ENCODE peak calls at places on chromosome 17, in four cellular contexts. O is stomach, K is thoracic aorta, Q is IMR-90. B is an unnamed sample. For H3K4me1, the result is how much of the 10 kb centered on the place peaks cover.

GRCh38 chr17:38415250-38416194 is 12.7 kb upstream of the ARHGAP23 start:
- DNase-seq in O (no peak), K (no peak), Q (peak), B (no peak)

GRCh38 chr17:71963341-71963740 is 157.5 kb upstream of the SOX9 start:
- DNase-seq in O (no peak), K (no peak), Q (no peak), B (no peak)

GRCh38 chr17:42441717-42442565 is 16.7 kb upstream of the ATP6V0A1 start:
- DNase-seq in O (no peak), K (no peak), Q (no peak), B (no peak)

GRCh38 chr17:13957636-13958035 is 111.7 kb upstream of the COX10 start:
- DNase-seq in O (no peak), K (no peak), Q (peak), B (no peak)

GRCh38 chr17:76000016-76000754 is 470 bp upstream of the CDK3 start:
- DNase-seq in O (peak), K (no peak), Q (peak), B (peak)

GRCh38 chr17:32636593-32637218 is 149.9 kb downstream of the CDK5R1 start:
- DNase-seq in O (no peak), K (no peak), Q (no peak), B (no peak)

GRCh38 chr17:6843241-6843890 is 11.8 kb upstream of the TEKT1 start:
- DNase-seq in O (no peak), K (no peak), Q (peak), B (no peak)

GRCh38 chr17:60508384-60508980 is 17.6 kb downstream of the APPBP2 start:
- DNase-seq in O (no peak), K (no peak), Q (no peak), B (no peak)

GRCh38 chr17:1562178-1562643 is 381 bp downstream of the PITPNA start:
- DNase-seq in O (peak), K (no peak), Q (no peak), B (peak)

GRCh38 chr17:19886116-19886515 is 18.4 kb upstream of the ULK2 start:
- DNase-seq in O (no peak), K (no peak), Q (no peak), B (no peak)

GRCh38 chr17:28180449-28180848 is 138.0 kb downstream of the NLK start:
- DNase-seq in O (no peak), K (no peak), Q (peak), B (no peak)

GRCh38 chr17:49820773-49821172 is 27.1 kb downstream of the TAC4 start:
- DNase-seq in O (no peak), K (no peak), Q (no peak), B (no peak)

GRCh38 chr17:79033741-79034501 is 10.0 kb downstream of the C1QTNF1 start:
- DNase-seq in O (peak), K (no peak), Q (no peak), B (peak)

GRCh38 chr17:45992904-45993303 is 6.1 kb upstream of the STH start:
- DNase-seq in O (no peak), K (no peak), Q (no peak), B (no peak)

GRCh38 chr17:66043419-66043818 is 148.5 kb downstream of the CEP112 start:
- DNase-seq in O (no peak), K (no peak), Q (no peak), B (no peak)

GRCh38 chr17:12107905-12108304 is 87.2 kb downstream of the MAP2K4 start:
- DNase-seq in O (no peak), K (no peak), Q (peak), B (no peak)

GRCh38 chr17:49576121-49576905 is 642 bp downstream of the NXPH3 start:
- DNase-seq in O (no peak), K (no peak), Q (peak), B (no peak)

GRCh38 chr17:37047631-37048104 is 98.9 kb downstream of the AATF start:
- DNase-seq in O (peak), K (peak), Q (peak), B (peak)

GRCh38 chr17:33500141-33500540 is 207.0 kb upstream of the ASIC2 start:
- DNase-seq in O (no peak), K (no peak), Q (no peak), B (no peak)

GRCh38 chr17:66855204-66855603 is 20.3 kb downstream of the CACNG5 start:
- DNase-seq in O (no peak), K (no peak), Q (no peak), B (no peak)

GRCh38 chr17:73340093-73340596 is 28.3 kb upstream of the CDC42EP4 start:
- DNase-seq in O (peak), K (no peak), Q (peak), B (no peak)

DNA sequence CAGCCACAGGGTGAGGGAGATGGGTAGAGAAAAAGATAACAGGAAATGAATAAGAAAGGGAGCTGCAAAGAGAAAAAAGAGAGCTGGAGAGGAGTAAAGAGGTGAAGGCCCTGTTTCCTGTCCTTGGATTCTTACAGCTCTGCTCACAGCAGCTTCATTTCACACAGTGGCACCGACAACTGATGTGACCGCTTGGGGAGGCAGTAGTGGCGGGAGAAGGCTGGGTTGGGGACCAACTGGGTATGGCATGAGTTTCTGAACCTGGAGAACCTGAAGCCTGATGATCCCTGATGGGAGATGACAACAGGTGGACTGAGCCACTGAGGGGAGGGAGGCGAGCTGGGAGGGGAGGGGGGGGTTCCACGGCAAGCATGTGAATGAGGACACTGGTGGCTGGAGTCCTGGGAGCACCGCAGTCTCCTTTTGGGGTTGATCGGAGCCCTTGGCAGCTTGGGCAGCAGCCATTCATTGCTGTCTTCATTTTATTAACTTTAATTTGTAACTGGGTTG is 34.3 kb upstream of the TOB1 start:
- DNase-seq in O (no peak), K (no peak), Q (no peak), B (no peak)
- TF ChIP-seq CTCF in O (no peak), K (no peak), Q (no peak), B (no peak)

GRCh38 chr17:29720471-29720990 is 97.8 kb upstream of the CORO6 start:
- DNase-seq in O (no peak), K (no peak), Q (no peak), B (no peak)
- H3K4me1 ChIP-seq in O (under half), K (under half), Q (under half), B (half or more)

DNA sequence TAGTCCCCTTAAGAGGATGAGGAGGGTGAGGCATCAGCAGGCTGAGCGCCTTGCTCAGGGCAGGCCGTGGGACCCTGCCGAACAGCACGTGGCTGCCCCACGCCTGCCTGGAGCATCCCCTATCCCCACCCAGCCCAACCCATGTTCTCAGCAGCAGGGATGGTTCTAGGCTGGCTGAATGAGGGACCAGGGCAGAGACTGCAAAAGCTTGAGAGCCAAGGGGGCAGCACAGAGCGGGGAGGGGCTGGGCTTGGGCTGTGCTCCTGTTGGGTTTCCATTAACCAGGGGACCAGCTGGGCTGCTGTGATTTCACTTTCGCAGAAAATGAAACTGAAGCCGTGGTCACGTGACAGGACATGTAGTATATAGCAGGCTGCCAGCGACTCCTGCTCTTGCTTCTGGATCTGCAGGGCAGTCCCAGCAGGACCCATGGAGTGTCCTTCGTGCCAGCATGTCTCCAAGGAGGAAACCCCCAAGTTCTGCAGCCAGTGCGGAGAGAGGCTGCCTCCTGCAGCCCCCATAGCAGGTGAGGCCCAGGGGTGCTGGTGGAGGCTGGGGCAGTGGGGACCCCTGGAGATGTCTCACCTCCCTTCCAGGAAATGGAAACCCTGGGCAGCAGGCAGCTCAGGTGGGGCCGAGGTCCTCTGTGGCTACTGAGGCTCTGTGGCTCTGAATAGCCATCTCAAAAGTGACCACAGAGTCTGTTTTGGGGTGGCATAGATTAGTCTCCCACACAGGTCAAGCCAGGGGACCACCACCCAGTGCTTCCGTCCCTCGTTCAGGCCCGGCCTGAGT is 2.8 kb downstream of the RNF213 start:
- DNase-seq in O (peak), K (peak), Q (peak), B (peak)
- TF ChIP-seq CTCF in O (no peak), K (no peak), Q (peak), B (no peak)

GRCh38 chr17:8702996-8703395 is 41.6 kb downstream of the CCDC42 start:
- DNase-seq in O (no peak), K (no peak), Q (no peak), B (no peak)
- H3K4me1 ChIP-seq in O (under half), K (half or more), Q (under half), B (under half)

GRCh38 chr17:69431835-69432234 is 17.3 kb downstream of the MAP2K6 start:
- DNase-seq in O (no peak), K (no peak), Q (no peak), B (no peak)

GRCh38 chr17:69434164-69434579 is 19.7 kb downstream of the MAP2K6 start:
- DNase-seq in O (no peak), K (no peak), Q (peak), B (no peak)

GRCh38 chr17:69435986-69436696 is 21.6 kb downstream of the MAP2K6 start:
- DNase-seq in O (no peak), K (no peak), Q (no peak), B (no peak)

GRCh38 chr17:69430488-69430887 is 16.0 kb downstream of the MAP2K6 start:
- DNase-seq in O (no peak), K (no peak), Q (no peak), B (no peak)

DNA sequence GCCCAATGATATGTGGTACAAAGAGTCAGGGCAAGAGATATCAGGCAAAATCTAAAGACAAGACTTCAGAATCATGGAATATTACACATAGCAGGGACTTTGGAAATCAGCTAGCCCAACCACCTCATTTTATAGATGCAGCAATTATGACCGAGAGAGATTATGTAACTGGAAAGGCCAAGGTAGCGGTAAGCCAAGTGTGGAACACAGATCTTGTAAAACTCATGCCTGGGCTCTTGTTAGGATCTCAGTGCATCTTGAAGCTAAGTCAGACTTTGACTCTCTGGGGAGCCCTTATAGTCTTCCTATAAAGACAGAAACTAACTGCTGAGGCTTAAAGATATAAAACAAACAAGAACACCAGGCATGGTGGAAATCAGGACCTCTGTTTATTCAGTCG is 18.6 kb downstream of the MAP2K6 start:
- DNase-seq in O (no peak), K (no peak), Q (no peak), B (no peak)
- TF ChIP-seq CTCF in O (no peak), K (no peak), Q (no peak), B (no peak)

DNA sequence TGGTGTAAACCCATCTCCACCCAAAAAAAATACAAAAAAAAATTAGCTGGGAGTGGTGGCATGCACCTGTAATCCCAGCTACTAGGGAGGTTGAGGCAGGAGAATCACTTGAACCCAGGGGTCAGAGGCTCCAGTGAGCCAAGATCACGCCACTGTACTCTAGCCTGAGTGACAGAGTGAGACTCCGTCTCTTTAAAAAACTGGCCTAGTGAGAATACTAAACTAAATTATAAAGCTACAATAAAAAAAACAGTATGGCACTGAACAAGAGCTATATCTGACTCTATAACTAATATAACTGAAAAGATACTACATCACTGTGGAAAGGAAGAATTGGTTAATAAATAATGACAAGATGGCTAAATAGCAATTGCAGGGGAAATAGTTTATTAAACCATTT is 6.4 kb downstream of the SMURF2 start:
- DNase-seq in O (no peak), K (no peak), Q (no peak), B (no peak)
- H3K4me1 ChIP-seq in O (half or more), K (half or more), Q (under half), B (half or more)

GRCh38 chr17:61634011-61634539 is 43.1 kb upstream of the NACA2 start:
- DNase-seq in O (no peak), K (no peak), Q (no peak), B (no peak)

GRCh38 chr17:61632826-61633225 is 41.8 kb upstream of the NACA2 start:
- DNase-seq in O (no peak), K (no peak), Q (no peak), B (no peak)

GRCh38 chr17:61634942-61635538 is 44.0 kb upstream of the NACA2 start:
- DNase-seq in O (no peak), K (no peak), Q (no peak), B (no peak)

GRCh38 chr17:61638087-61638486 is 47.1 kb upstream of the NACA2 start:
- DNase-seq in O (no peak), K (no peak), Q (no peak), B (no peak)

GRCh38 chr17:61635913-61636432 is 45.0 kb upstream of the NACA2 start:
- DNase-seq in O (peak), K (no peak), Q (peak), B (no peak)
- TF ChIP-seq CTCF in O (peak), K (no peak), Q (peak), B (peak)

GRCh38 chr17:524570-524969 is 172.0 kb upstream of the RPH3AL start:
- DNase-seq in O (no peak), K (no peak), Q (no peak), B (no peak)
- H3K4me1 ChIP-seq in O (under half), K (under half), Q (under half), B (under half)

GRCh38 chr17:57735707-57736106 is 9.4 kb downstream of the CCDC182 start:
- DNase-seq in O (no peak), K (no peak), Q (no peak), B (no peak)
- TF ChIP-seq CTCF in O (no peak), K (no peak), Q (no peak), B (no peak)

DNA sequence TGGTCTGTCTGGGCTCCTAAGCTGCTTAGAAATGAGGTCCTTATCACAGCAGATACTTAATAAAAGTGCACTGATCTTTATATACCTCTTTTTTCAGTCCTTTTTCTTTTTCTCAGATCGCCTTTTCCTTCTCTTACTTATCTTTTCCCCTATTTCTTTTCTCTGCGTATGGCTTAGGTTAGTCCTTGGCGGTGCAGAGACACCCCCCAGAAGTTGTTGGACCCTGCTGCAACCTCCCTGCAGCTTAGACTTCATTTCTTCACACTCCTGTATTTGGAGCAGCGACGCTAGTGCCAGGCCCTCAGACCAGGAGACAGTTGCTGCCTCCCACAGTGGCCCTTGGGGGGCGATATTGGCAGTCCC is 67.6 kb downstream of the CENPV start:
- DNase-seq in O (no peak), K (no peak), Q (no peak), B (no peak)
- H3K4me1 ChIP-seq in O (half or more), K (half or more), Q (under half), B (under half)